ENCODE peak calls at places on chromosomes 7 and 10, in ten cellular contexts. C is adrenal gland, S is HCT116, R is right lobe of liver, O is erythroblast, U is lower leg skin, B is heart left ventricle, H is Peyer's patch, F is body of pancreas, E is uterus. I is an unnamed sample.

GRCh38 chr7:103632972-103633371 is 187.0 kb upstream of the SLC26A5 start:
- DNase-seq in R (no peak), F (no peak), B (no peak), O (no peak), H (no peak), U (no peak), C (no peak), S (no peak), E (no peak), I (no peak)

GRCh38 chr7:105932835-105933477 is 30.1 kb upstream of the CDHR3 start:
- DNase-seq in H (no peak), O (no peak), E (no peak), R (no peak), S (no peak), U (no peak), B (no peak), F (no peak), C (no peak), I (no peak)

GRCh38 chr7:101218236-101219130 is 518 bp downstream of the ZNHIT1 start:
- DNase-seq in O (no peak), C (no peak), F (peak), S (no peak), E (no peak), R (no peak), U (no peak), B (no peak), H (no peak), I (no peak)

GRCh38 chr7:126574276-126574675 is 678.5 kb downstream of the GRM8 start:
- DNase-seq in U (no peak), S (no peak), O (no peak), C (no peak), H (no peak), R (no peak), F (no peak), E (no peak), B (no peak), I (no peak)

GRCh38 chr7:65749039-65749438 is 123.8 kb upstream of the VKORC1L1 start:
- DNase-seq in H (no peak), O (no peak), U (no peak), S (no peak), E (no peak), F (no peak), R (no peak), C (no peak), B (no peak), I (no peak)

GRCh38 chr10:47198221-47198620 is 101.8 kb upstream of the GDF10 start:
- DNase-seq in F (no peak), E (no peak), O (no peak), R (no peak), B (no peak), C (no peak), S (no peak), U (no peak), H (no peak), I (no peak)

GRCh38 chr7:145633513-145633912 is 483.1 kb upstream of the CNTNAP2 start:
- DNase-seq in S (no peak), C (no peak), E (no peak), F (no peak), H (no peak), B (no peak), R (no peak), U (no peak), O (no peak), I (no peak)

GRCh38 chr7:26073041-26073440 is 79.0 kb upstream of the NFE2L3 start:
- DNase-seq in O (no peak), B (no peak), C (no peak), R (no peak), E (no peak), S (no peak), F (no peak), H (no peak), U (no peak), I (no peak)

GRCh38 chr10:77299257-77299656 is 338.4 kb downstream of the KCNMA1 start:
- DNase-seq in F (no peak), R (no peak), U (no peak), O (no peak), E (no peak), C (no peak), S (no peak), B (no peak), H (no peak), I (no peak)

GRCh38 chr10:94108200-94108599 is 114.5 kb downstream of the PLCE1 start:
- DNase-seq in R (no peak), S (no peak), H (no peak), B (no peak), F (no peak), O (no peak), E (no peak), C (no peak), U (no peak), I (no peak)

GRCh38 chr7:47787249-47788069 is 160.8 kb downstream of the PKD1L1 start:
- DNase-seq in B (no peak), H (no peak), O (no peak), C (no peak), F (no peak), E (no peak), R (no peak), U (no peak), S (no peak), I (no peak)

GRCh38 chr10:25745976-25746375 is 188.1 kb upstream of the MYO3A start:
- DNase-seq in R (no peak), F (no peak), U (no peak), C (no peak), H (no peak), B (no peak), E (no peak), O (no peak), S (no peak), I (no peak)

GRCh38 chr10:116272497-116273221 is at the start of gene GFRA1:
- DNase-seq in U (peak), F (peak), H (no peak), C (no peak), R (peak), E (no peak), O (no peak), S (no peak), B (peak), I (no peak)

GRCh38 chr10:69004821-69005220 is 16.2 kb downstream of the KIFBP start:
- DNase-seq in U (no peak), E (no peak), R (no peak), S (peak), B (no peak), O (peak), H (no peak), F (no peak), C (no peak), I (no peak)

GRCh38 chr7:154848464-154848863 is 154.5 kb downstream of the PAXIP1 start:
- DNase-seq in F (no peak), H (no peak), C (no peak), E (no peak), B (no peak), O (no peak), R (no peak), S (no peak), U (no peak), I (no peak)

GRCh38 chr7:27487509-27487908 is 175.2 kb downstream of the HIBADH start:
- DNase-seq in E (no peak), S (no peak), B (no peak), H (no peak), O (no peak), R (no peak), U (no peak), F (no peak), C (no peak), I (no peak)

GRCh38 chr10:112605063-112605462 is 158.0 kb downstream of the VTI1A start:
- DNase-seq in R (no peak), U (no peak), O (no peak), E (no peak), B (no peak), C (no peak), S (no peak), F (no peak), H (no peak), I (peak)

GRCh38 chr7:155618708-155619633 is 25.5 kb upstream of the RBM33 start:
- DNase-seq in B (no peak), O (no peak), U (no peak), H (peak), C (no peak), R (peak), S (no peak), F (peak), E (no peak), I (no peak)

GRCh38 chr10:106360870-106361269 is 803.6 kb downstream of the SORCS1 start:
- DNase-seq in R (no peak), S (no peak), H (no peak), O (no peak), U (no peak), C (no peak), B (no peak), F (no peak), E (no peak), I (no peak)

GRCh38 chr7:2471022-2471329 is 5.2 kb downstream of the GRIFIN start:
- DNase-seq in E (no peak), C (no peak), H (no peak), B (no peak), O (no peak), F (no peak), U (no peak), S (no peak), R (no peak), I (no peak)

GRCh38 chr7:18855796-18856195 is 261.6 kb downstream of the TWIST1 start:
- DNase-seq in B (no peak), S (no peak), F (no peak), C (no peak), U (no peak), E (no peak), R (no peak), H (no peak), O (no peak), I (no peak)

GRCh38 chr7:128021361-128021760 is 9.9 kb downstream of the LRRC4 start:
- DNase-seq in H (no peak), S (peak), F (no peak), C (no peak), R (no peak), U (no peak), E (no peak), O (no peak), B (no peak), I (no peak)

GRCh38 chr7:135147899-135148721 is at the start of gene TMEM140:
- DNase-seq in E (peak), C (no peak), O (peak), S (no peak), H (peak), U (no peak), B (peak), F (peak), R (peak), I (peak)

GRCh38 chr7:129522971-129523340 is 20.6 kb downstream of the SMKR1 start:
- DNase-seq in C (no peak), F (no peak), S (no peak), E (no peak), U (no peak), B (no peak), H (no peak), R (no peak), O (no peak), I (no peak)

GRCh38 chr10:80487791-80488538 is 33.9 kb downstream of the TSPAN14 start:
- DNase-seq in B (no peak), E (no peak), O (peak), U (peak), R (peak), F (peak), C (no peak), H (peak), S (no peak), I (no peak)

GRCh38 chr7:102024005-102024768 is 206.8 kb downstream of the CUX1 start:
- DNase-seq in O (no peak), R (peak), U (no peak), E (no peak), H (no peak), B (peak), F (no peak), S (no peak), C (no peak), I (no peak)

GRCh38 chr10:79490400-79491081 is 21.8 kb upstream of the EIF5AL1 start:
- DNase-seq in U (peak), H (no peak), B (peak), F (no peak), R (no peak), S (no peak), C (no peak), E (peak), O (no peak), I (no peak)

GRCh38 chr7:83267141-83267631 is 104.5 kb upstream of the PCLO start:
- DNase-seq in O (no peak), U (no peak), B (no peak), E (no peak), S (no peak), C (no peak), H (no peak), F (no peak), R (no peak), I (no peak)

GRCh38 chr7:2110586-2111396 is 122.0 kb downstream of the MAD1L1 start:
- DNase-seq in U (no peak), F (no peak), S (no peak), C (no peak), H (peak), E (no peak), B (no peak), O (no peak), R (no peak), I (no peak)

GRCh38 chr10:53786236-53786635 is 1013.7 kb upstream of the MBL2 start:
- DNase-seq in E (no peak), S (no peak), B (no peak), C (no peak), U (no peak), F (no peak), R (no peak), H (no peak), O (peak), I (peak)

GRCh38 chr10:83725567-83725966 is 413.7 kb upstream of the GHITM start:
- DNase-seq in O (no peak), E (no peak), S (no peak), C (no peak), R (no peak), H (no peak), F (no peak), U (no peak), B (no peak), I (no peak)

GRCh38 chr7:112450807-112451661 is 774 bp downstream of the IFRD1 start:
- DNase-seq in H (peak), F (peak), C (peak), E (peak), R (peak), B (peak), O (peak), S (peak), U (peak), I (peak)
- TF ChIP-seq POLR2A in H (no peak), F (no peak), C (peak), E (peak), R (peak), B (no peak), O (no peak), S (no peak), U (no peak), I (peak)

GRCh38 chr10:11822031-11822756 is 962 bp upstream of the PROSER2 start:
- DNase-seq in R (no peak), C (no peak), U (no peak), O (no peak), H (no peak), F (no peak), B (no peak), E (no peak), S (no peak), I (no peak)

GRCh38 chr10:11824376-11824775 is 1.2 kb downstream of the PROSER2 start:
- DNase-seq in E (no peak), S (no peak), R (no peak), F (no peak), U (no peak), B (no peak), H (no peak), C (no peak), O (no peak), I (no peak)

GRCh38 chr10:11822809-11823121 is 391 bp upstream of the PROSER2 start:
- DNase-seq in F (no peak), R (no peak), E (no peak), U (no peak), C (no peak), H (no peak), O (no peak), B (no peak), S (no peak), I (no peak)

GRCh38 chr10:11823989-11824346 is 812 bp downstream of the PROSER2 start:
- DNase-seq in C (no peak), R (no peak), E (no peak), S (no peak), H (no peak), B (no peak), F (no peak), U (no peak), O (no peak), I (no peak)

DNA sequence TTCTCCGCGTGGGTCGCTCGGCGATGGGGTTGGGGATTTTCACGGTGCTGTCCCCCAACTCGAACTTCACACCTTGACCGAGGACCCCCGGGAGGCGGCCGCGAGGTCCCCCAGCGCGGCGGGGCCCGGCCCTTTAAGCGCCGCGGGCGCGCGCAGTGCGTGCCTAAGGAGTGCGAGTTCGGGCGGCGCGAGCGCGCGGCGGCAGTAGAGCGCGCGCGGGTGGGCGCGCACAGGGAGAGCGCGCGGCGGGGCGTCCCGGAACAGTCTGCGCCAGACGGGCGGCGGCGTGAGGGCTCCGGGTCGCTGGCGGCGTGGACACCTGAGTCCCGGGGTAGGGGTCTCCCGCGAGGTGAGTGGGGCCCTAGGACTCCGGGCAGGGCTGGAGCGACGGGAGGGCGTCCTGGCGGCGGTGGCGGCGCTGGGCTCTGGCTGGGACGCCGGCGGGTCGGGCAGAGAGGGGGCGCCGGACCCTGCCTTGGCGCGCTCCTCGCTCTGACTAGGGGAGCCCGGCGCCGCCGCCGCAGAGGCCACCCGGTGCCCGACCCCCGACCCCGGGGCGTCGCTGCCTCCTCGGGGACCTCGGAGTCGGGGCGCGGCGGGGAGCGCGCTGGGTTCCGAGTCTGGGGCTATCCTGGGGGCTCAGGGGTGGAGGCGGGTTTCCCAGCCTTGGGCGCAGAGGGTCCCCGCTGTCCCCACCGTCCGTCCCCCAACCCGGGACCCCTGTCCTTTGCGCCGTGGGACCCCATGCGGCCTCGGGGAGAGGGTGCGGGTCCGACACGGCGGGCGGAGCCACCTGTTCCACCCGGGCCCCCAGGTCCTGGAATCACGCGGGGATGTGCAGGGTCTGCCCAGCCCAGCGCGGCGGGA is at the start of gene PROSER2:
- DNase-seq in U (no peak), S (peak), C (no peak), O (peak), B (peak), R (peak), H (peak), E (peak), F (peak), I (peak)
- TF ChIP-seq POLR2A in U (no peak), S (peak), C (no peak), O (peak), B (peak), R (peak), H (peak), E (no peak), F (peak), I (no peak)

GRCh38 chr10:128046934-128047251 is 79.3 kb downstream of the MKI67 start:
- DNase-seq in C (no peak), E (no peak), U (no peak), O (no peak), H (no peak), R (peak), F (no peak), S (no peak), B (no peak), I (no peak)

GRCh38 chr10:128045833-128046120 is 80.4 kb downstream of the MKI67 start:
- DNase-seq in E (no peak), O (no peak), F (no peak), H (no peak), U (no peak), C (no peak), S (no peak), R (no peak), B (no peak), I (no peak)

GRCh38 chr10:128046156-128046933 is 79.9 kb downstream of the MKI67 start:
- DNase-seq in B (no peak), H (no peak), O (no peak), U (no peak), R (peak), E (no peak), S (no peak), C (no peak), F (no peak), I (no peak)

GRCh38 chr10:128047991-128048826 is 78.0 kb downstream of the MKI67 start:
- DNase-seq in O (no peak), U (no peak), B (peak), C (no peak), R (no peak), F (no peak), H (peak), E (no peak), S (no peak), I (peak)

GRCh38 chr10:128047337-128047736 is 78.9 kb downstream of the MKI67 start:
- DNase-seq in H (peak), S (peak), R (peak), E (no peak), O (peak), U (peak), F (peak), B (peak), C (peak), I (peak)
- TF ChIP-seq POLR2A in H (peak), S (peak), R (peak), E (no peak), O (peak), U (no peak), F (no peak), B (no peak), C (peak), I (no peak)

DNA sequence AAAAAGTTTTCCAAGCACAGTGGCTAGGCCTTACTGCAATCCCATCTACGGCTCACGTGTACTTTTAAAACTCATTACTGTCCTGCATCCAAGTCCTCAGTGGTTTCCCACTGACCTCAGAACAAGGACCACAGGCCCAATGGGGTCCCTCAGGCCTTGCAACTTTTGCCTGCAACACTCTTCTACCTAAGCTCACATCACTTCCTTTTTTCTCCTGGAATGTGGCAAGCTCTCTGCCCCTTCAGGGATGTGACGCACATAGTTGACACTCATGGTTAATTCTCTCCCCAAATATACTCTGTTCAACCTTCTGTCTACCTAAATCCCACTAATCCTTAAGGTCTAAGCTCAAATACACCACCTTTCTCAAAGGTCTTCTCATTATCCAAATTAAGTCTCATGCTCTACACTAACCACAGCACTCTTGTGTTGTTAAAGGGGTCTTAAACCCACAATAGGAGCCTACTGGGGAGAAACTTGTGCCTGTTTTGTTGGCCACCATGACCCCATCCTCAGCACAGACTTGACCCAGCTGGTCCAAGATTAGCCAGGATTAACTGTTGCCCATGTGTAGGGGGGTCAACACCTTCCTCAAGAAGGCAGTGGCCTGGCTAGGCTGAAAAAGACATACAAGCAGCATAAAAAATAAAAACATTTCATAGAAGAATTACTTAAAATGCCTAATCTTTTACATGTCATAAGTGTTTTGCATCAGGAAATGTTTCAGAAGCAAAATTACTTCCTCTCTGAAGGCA is 15.2 kb downstream of the HNRNPF start:
- DNase-seq in U (no peak), S (no peak), H (no peak), B (no peak), O (no peak), E (no peak), F (no peak), C (no peak), R (no peak), I (no peak)
- TF ChIP-seq POLR2A in U (no peak), S (no peak), H (no peak), B (no peak), O (no peak), E (no peak), F (no peak), C (no peak), R (no peak), I (no peak)

DNA sequence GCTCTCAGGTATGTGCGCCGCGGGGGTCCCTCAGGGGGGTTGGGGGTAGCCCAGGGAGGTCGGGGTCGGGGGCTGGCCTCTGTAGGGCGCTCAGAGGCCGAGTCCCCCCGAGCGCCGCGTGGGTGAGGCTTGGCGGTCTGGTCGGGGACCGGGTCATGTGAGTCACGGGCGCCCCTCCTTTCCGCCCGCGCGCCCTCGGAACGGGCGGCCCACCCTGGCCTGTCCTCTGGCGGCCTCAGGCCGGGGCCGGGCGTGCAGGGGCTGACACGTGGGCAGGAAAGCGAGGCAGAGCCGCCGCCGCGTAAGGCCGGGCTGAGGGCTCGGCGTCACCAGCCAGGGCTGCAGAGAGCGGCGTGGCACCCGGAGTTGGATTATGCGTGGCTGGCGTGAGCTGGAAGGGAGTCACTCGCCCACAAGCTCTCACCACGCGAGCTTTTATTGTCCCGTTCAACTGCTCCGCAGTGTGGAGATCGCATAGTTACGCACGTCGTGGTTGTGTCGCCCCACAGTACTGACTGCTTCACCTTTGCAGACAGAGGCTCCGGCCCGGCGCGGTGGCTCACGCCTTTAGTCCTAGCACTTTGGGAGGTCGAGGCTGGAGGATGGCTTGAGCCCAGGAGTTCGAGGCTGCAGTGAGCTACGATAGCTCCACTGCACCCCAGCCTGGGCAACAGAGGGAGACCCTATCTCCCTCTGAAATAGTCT is 387 bp downstream of the SHLD2 start:
- DNase-seq in H (peak), B (peak), C (peak), E (peak), O (peak), S (peak), R (peak), U (peak), F (peak), I (peak)
- TF ChIP-seq POLR2A in H (peak), B (peak), C (peak), E (no peak), O (peak), S (peak), R (peak), U (no peak), F (peak), I (no peak)

I was measured in testis.